ENCODE peak calls at places on chromosomes 1 and 21, in four cellular contexts. L, Y, P and W are unnamed samples.

GRCh38 chr1:234683856-234684632 is 74.1 kb upstream of the IRF2BP2 start:
- DNase-seq in L (peak; percentile 83), Y (no peak), P (no peak), W (no peak)

GRCh38 chr1:167502719-167503452 is 15.4 kb downstream of the CD247 start:
- DNase-seq in Y (no peak), L (no peak), P (no peak), W (no peak)

GRCh38 chr1:234239515-234239914 is 133.7 kb upstream of the COA6 start:
- DNase-seq in L (no peak), P (no peak), Y (no peak), W (no peak)

GRCh38 chr1:117606608-117607261 is 887 bp downstream of the TENT5C start:
- DNase-seq in L (peak; percentile 58), Y (peak; percentile 50), P (no peak), W (peak; percentile 69)

GRCh38 chr1:245715970-245716369 is 561.2 kb downstream of the KIF26B start:
- DNase-seq in Y (no peak), L (peak; percentile 94), P (no peak), W (no peak)

GRCh38 chr1:46501528-46501927 is 11.9 kb downstream of the DMBX1 start:
- DNase-seq in L (no peak), Y (no peak), P (no peak), W (no peak)

GRCh38 chr1:204317170-204317569 is 42.6 kb downstream of the PLEKHA6 start:
- DNase-seq in L (no peak), Y (no peak), P (no peak), W (no peak)

GRCh38 chr1:151837841-151838490 is 1.7 kb downstream of the C2CD4D start:
- DNase-seq in L (no peak), Y (no peak), P (no peak), W (peak; percentile 59)

GRCh38 chr1:11789126-11790067 is 16.4 kb downstream of the MTHFR start:
- DNase-seq in Y (no peak), L (no peak), P (no peak), W (no peak)

GRCh38 chr1:7644906-7645750 is 126.0 kb upstream of the VAMP3 start:
- DNase-seq in P (peak; percentile 97), L (no peak), Y (no peak), W (no peak)

GRCh38 chr1:98903726-98904125 is 100.9 kb downstream of the PLPPR5 start:
- DNase-seq in P (no peak), L (no peak), Y (no peak), W (no peak)

GRCh38 chr1:71721532-71721931 is 560.8 kb downstream of the NEGR1 start:
- DNase-seq in Y (no peak), P (no peak), L (no peak), W (no peak)

GRCh38 chr1:182484531-182485257 is 34.7 kb downstream of the RGSL1 start:
- DNase-seq in Y (peak; percentile 10), L (no peak), P (no peak), W (peak; percentile 12)

GRCh38 chr21:42725416-42725930 is 72.1 kb downstream of the PDE9A start:
- DNase-seq in P (no peak), L (no peak), Y (no peak), W (no peak)

GRCh38 chr1:184395370-184395769 is 8.5 kb downstream of the C1orf21 start:
- DNase-seq in Y (no peak), L (no peak), P (no peak), W (no peak)

GRCh38 chr1:201383647-201384405 is 6.3 kb upstream of the TNNT2 start:
- DNase-seq in L (peak; percentile 82), P (peak; percentile 26), Y (no peak), W (no peak)

GRCh38 chr21:34022557-34023335 is 50.6 kb upstream of the MRPS6 start:
- DNase-seq in Y (peak; percentile 43), L (no peak), P (no peak), W (peak; percentile 82)

GRCh38 chr1:160125761-160126160 is 10.2 kb downstream of the ATP1A2 start:
- DNase-seq in P (no peak), L (peak; percentile 25), Y (no peak), W (no peak)

GRCh38 chr1:19179597-19180271 is 30.3 kb downstream of the UBR4 start:
- DNase-seq in P (no peak), L (peak; percentile 34), Y (no peak), W (peak; percentile 49)

GRCh38 chr1:167599839-167600581 is 30.0 kb upstream of the RCSD1 start:
- DNase-seq in P (no peak), L (peak; percentile 60), Y (peak; percentile 22), W (peak; percentile 66)

GRCh38 chr1:15062479-15063099 is 91.0 kb upstream of the TMEM51 start:
- DNase-seq in L (no peak), Y (no peak), P (no peak), W (no peak)

GRCh38 chr21:38984568-38984967 is 178.8 kb downstream of the ETS2 start:
- DNase-seq in L (peak; percentile 69), Y (no peak), P (no peak), W (peak; percentile 27)

GRCh38 chr1:233664254-233664653 is 50.3 kb downstream of the KCNK1 start:
- DNase-seq in Y (no peak), P (no peak), L (no peak), W (no peak)

GRCh38 chr1:52055066-52055853 is at the start of gene TXNDC12:
- DNase-seq in P (peak; percentile 76), L (peak; percentile 91), Y (peak; percentile 69), W (peak; percentile 80)

GRCh38 chr1:100463809-100464424 is 74.0 kb upstream of the GPR88 start:
- DNase-seq in Y (peak; percentile 56), P (peak; percentile 18), L (peak; percentile 72), W (peak; percentile 82)

GRCh38 chr21:38798481-38798882 is 7.2 kb upstream of the ETS2 start:
- DNase-seq in L (no peak), P (no peak), Y (no peak), W (peak; percentile 64)